ENCODE peak calls at places on chromosome 18, in nine cellular contexts. One of them, this sample, is unnamed.
A peak's percentile ranks its signal among the peaks of the same experiment; 100 is the strongest.

GRCh38 chr18:78906066-78906465 is 73.6 kb upstream of the SALL3 start:
- DNase-seq in spleen: peak; percentile 55
- DNase-seq in stomach: no peak
- DNase-seq in endothelial cell of umbilical vein: no peak
- DNase-seq in suprapubic skin: no peak
- DNase-seq in upper lobe of left lung: peak; percentile 59
- DNase-seq in H1: peak; percentile 30
- DNase-seq in GM23338: no peak
- DNase-seq in transverse colon: no peak
- DNase-seq in this sample: peak; percentile 54

GRCh38 chr18:7177131-7177744 is 53.7 kb upstream of the LRRC30 start:
- DNase-seq in stomach: no peak
- DNase-seq in transverse colon: no peak
- DNase-seq in endothelial cell of umbilical vein: peak; percentile 49
- DNase-seq in H1: no peak
- DNase-seq in spleen: no peak
- DNase-seq in suprapubic skin: no peak
- DNase-seq in upper lobe of left lung: no peak
- DNase-seq in GM23338: peak; percentile 72
- DNase-seq in this sample: no peak

GRCh38 chr18:11993264-11993916 is 12.1 kb downstream of the IMPA2 start:
- DNase-seq in endothelial cell of umbilical vein: no peak
- DNase-seq in transverse colon: no peak
- DNase-seq in H1: no peak
- DNase-seq in stomach: peak; percentile 25
- DNase-seq in spleen: peak; percentile 70
- DNase-seq in GM23338: no peak
- DNase-seq in suprapubic skin: no peak
- DNase-seq in upper lobe of left lung: peak; percentile 69
- DNase-seq in this sample: no peak

GRCh38 chr18:9321709-9322108 is 12.9 kb upstream of the TWSG1 start:
- DNase-seq in endothelial cell of umbilical vein: peak; percentile 87
- DNase-seq in spleen: no peak
- DNase-seq in stomach: no peak
- DNase-seq in suprapubic skin: no peak
- DNase-seq in upper lobe of left lung: no peak
- DNase-seq in GM23338: no peak
- DNase-seq in H1: no peak
- DNase-seq in transverse colon: no peak
- DNase-seq in this sample: no peak

GRCh38 chr18:24016643-24017042 is 2.1 kb downstream of the TTC39C start:
- DNase-seq in spleen: no peak
- DNase-seq in upper lobe of left lung: no peak
- DNase-seq in transverse colon: no peak
- DNase-seq in GM23338: peak; percentile 50
- DNase-seq in suprapubic skin: no peak
- DNase-seq in H1: no peak
- DNase-seq in stomach: no peak
- DNase-seq in endothelial cell of umbilical vein: peak; percentile 11
- DNase-seq in this sample: no peak

GRCh38 chr18:64175432-64175831 is 26.5 kb upstream of the LINC00305 start:
- DNase-seq in endothelial cell of umbilical vein: no peak
- DNase-seq in stomach: no peak
- DNase-seq in GM23338: peak; percentile 47
- DNase-seq in spleen: no peak
- DNase-seq in upper lobe of left lung: no peak
- DNase-seq in suprapubic skin: no peak
- DNase-seq in transverse colon: no peak
- DNase-seq in H1: no peak
- DNase-seq in this sample: no peak

GRCh38 chr18:31371970-31372369 is 4.6 kb upstream of the DSG4 start:
- DNase-seq in GM23338: no peak
- DNase-seq in suprapubic skin: no peak
- DNase-seq in endothelial cell of umbilical vein: no peak
- DNase-seq in spleen: no peak
- DNase-seq in H1: no peak
- DNase-seq in stomach: no peak
- DNase-seq in transverse colon: no peak
- DNase-seq in upper lobe of left lung: no peak
- DNase-seq in this sample: no peak

GRCh38 chr18:398866-399637 is 101.4 kb downstream of the COLEC12 start:
- DNase-seq in suprapubic skin: no peak
- DNase-seq in GM23338: no peak
- DNase-seq in stomach: no peak
- DNase-seq in upper lobe of left lung: no peak
- DNase-seq in H1: no peak
- DNase-seq in endothelial cell of umbilical vein: no peak
- DNase-seq in spleen: no peak
- DNase-seq in transverse colon: no peak
- DNase-seq in this sample: no peak

GRCh38 chr18:34592961-34593382 is 117.1 kb upstream of the DTNA start:
- DNase-seq in GM23338: peak; percentile 75
- DNase-seq in upper lobe of left lung: no peak
- DNase-seq in H1: peak; percentile 48
- DNase-seq in transverse colon: peak; percentile 19
- DNase-seq in suprapubic skin: no peak
- DNase-seq in endothelial cell of umbilical vein: peak; percentile 69
- DNase-seq in stomach: peak; percentile 37
- DNase-seq in spleen: no peak
- DNase-seq in this sample: no peak

GRCh38 chr18:25132786-25133496 is 219.0 kb downstream of the ZNF521 start:
- DNase-seq in endothelial cell of umbilical vein: no peak
- DNase-seq in upper lobe of left lung: no peak
- DNase-seq in spleen: no peak
- DNase-seq in suprapubic skin: no peak
- DNase-seq in H1: no peak
- DNase-seq in GM23338: no peak
- DNase-seq in stomach: no peak
- DNase-seq in transverse colon: no peak
- DNase-seq in this sample: no peak

GRCh38 chr18:55494441-55494840 is 93.6 kb downstream of the TCF4 start:
- DNase-seq in suprapubic skin: no peak
- DNase-seq in endothelial cell of umbilical vein: no peak
- DNase-seq in spleen: no peak
- DNase-seq in H1: no peak
- DNase-seq in stomach: no peak
- DNase-seq in GM23338: no peak
- DNase-seq in upper lobe of left lung: no peak
- DNase-seq in transverse colon: no peak
- DNase-seq in this sample: no peak

GRCh38 chr18:55494899-55495298 is 93.1 kb downstream of the TCF4 start:
- DNase-seq in endothelial cell of umbilical vein: no peak
- DNase-seq in transverse colon: no peak
- DNase-seq in suprapubic skin: no peak
- DNase-seq in spleen: no peak
- DNase-seq in H1: no peak
- DNase-seq in upper lobe of left lung: no peak
- DNase-seq in stomach: no peak
- DNase-seq in GM23338: no peak
- DNase-seq in this sample: no peak

GRCh38 chr18:55499526-55499925 is 88.5 kb downstream of the TCF4 start:
- DNase-seq in transverse colon: no peak
- DNase-seq in upper lobe of left lung: no peak
- DNase-seq in endothelial cell of umbilical vein: no peak
- DNase-seq in suprapubic skin: no peak
- DNase-seq in GM23338: no peak
- DNase-seq in H1: no peak
- DNase-seq in spleen: no peak
- DNase-seq in stomach: no peak
- DNase-seq in this sample: no peak

GRCh38 chr18:55500316-55501086 is 87.5 kb downstream of the TCF4 start:
- DNase-seq in endothelial cell of umbilical vein: peak; percentile 92
- DNase-seq in spleen: no peak
- DNase-seq in H1: no peak
- DNase-seq in GM23338: no peak
- DNase-seq in transverse colon: no peak
- DNase-seq in upper lobe of left lung: no peak
- DNase-seq in suprapubic skin: no peak
- DNase-seq in stomach: no peak
- DNase-seq in this sample: no peak

DNA sequence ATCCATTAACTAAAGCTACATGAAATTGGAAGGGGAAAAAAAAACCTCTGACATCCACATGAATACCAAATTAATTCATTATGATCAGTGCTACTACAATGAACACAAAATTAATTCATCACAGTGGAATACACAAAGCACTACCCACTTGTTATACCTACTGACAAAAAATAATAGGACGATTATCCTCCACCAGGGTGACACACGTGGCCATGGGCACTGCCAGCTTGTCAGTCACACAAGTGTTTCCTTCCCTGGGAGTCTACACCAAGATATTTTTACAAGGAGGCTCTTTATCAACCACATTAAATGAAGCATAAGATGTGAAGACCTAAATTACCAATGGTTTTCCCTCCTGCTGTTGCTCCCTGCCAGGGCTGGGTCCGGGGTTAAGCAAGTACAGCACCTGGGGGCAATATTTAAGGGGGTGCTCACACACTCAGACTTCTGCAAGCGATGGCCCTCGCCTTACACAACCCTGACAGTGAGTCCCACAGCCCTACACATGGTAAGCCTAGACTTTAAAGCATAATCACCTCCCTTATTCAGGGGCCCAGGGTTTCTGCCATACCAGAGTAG is 90.1 kb downstream of the TCF4 start:
- DNase-seq in stomach: no peak
- DNase-seq in endothelial cell of umbilical vein: no peak
- DNase-seq in upper lobe of left lung: no peak
- DNase-seq in spleen: no peak
- DNase-seq in H1: no peak
- DNase-seq in GM23338: no peak
- DNase-seq in suprapubic skin: no peak
- DNase-seq in transverse colon: no peak
- DNase-seq in this sample: no peak
- H3K4me1 ChIP-seq in stomach: peaks cover 4% of the 10 kb centered on the region
- H3K4me1 ChIP-seq in endothelial cell of umbilical vein: peaks cover 56% of the 10 kb centered on the region
- H3K4me1 ChIP-seq in upper lobe of left lung: peaks cover 18% of the 10 kb centered on the region
- H3K4me1 ChIP-seq in spleen: peaks cover 24% of the 10 kb centered on the region
- H3K4me1 ChIP-seq in H1: peaks cover 14% of the 10 kb centered on the region
- H3K4me1 ChIP-seq in GM23338: peaks cover 61% of the 10 kb centered on the region
- H3K4me1 ChIP-seq in suprapubic skin: peaks cover 4% of the 10 kb centered on the region
- H3K4me1 ChIP-seq in transverse colon: no peaks in the 10 kb centered on the region
- H3K4me1 ChIP-seq in this sample: peaks cover 31% of the 10 kb centered on the region

GRCh38 chr18:76492669-76493212 is 2.3 kb downstream of the ZNF516 start:
- DNase-seq in suprapubic skin: peak; percentile 100
- DNase-seq in upper lobe of left lung: peak; percentile 100
- DNase-seq in endothelial cell of umbilical vein: peak; percentile 98
- DNase-seq in H1: peak; percentile 100
- DNase-seq in stomach: peak; percentile 99
- DNase-seq in spleen: peak; percentile 99
- DNase-seq in GM23338: peak; percentile 99
- DNase-seq in transverse colon: peak; percentile 99
- DNase-seq in this sample: peak; percentile 98
- TF ChIP-seq POLR2AphosphoS5 in suprapubic skin: no peak
- TF ChIP-seq POLR2AphosphoS5 in upper lobe of left lung: no peak
- TF ChIP-seq POLR2AphosphoS5 in endothelial cell of umbilical vein: peak; percentile 29
- TF ChIP-seq POLR2AphosphoS5 in H1: peak; percentile 9
- TF ChIP-seq POLR2AphosphoS5 in stomach: peak; percentile 61
- TF ChIP-seq POLR2AphosphoS5 in spleen: peak; percentile 87
- TF ChIP-seq POLR2AphosphoS5 in GM23338: peak; percentile 73
- TF ChIP-seq POLR2AphosphoS5 in transverse colon: peak; percentile 84
- TF ChIP-seq POLR2AphosphoS5 in this sample: peak; percentile 86

DNA sequence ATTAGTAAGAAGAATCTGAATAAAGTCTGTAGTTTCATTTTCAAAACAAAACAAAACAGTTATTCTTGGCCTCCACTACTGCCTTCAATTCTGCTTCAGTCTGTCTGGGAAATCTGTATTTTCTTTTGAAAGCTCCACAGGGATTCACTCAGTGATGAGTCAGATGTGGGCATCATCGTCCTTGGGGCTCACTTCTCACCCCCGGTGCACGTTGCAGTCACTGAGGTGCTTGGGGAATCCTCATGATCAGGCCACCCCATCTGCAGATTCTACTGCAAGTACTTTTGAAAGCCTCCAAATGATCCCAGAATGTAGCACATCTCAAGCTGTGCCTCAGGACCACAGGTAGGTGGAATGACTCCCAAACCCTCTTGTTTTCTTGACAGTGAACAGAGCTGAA is 34.3 kb downstream of the LPIN2 start:
- DNase-seq in endothelial cell of umbilical vein: peak; percentile 75
- DNase-seq in upper lobe of left lung: no peak
- DNase-seq in suprapubic skin: no peak
- DNase-seq in GM23338: no peak
- DNase-seq in transverse colon: no peak
- DNase-seq in H1: no peak
- DNase-seq in stomach: no peak
- DNase-seq in spleen: no peak
- DNase-seq in this sample: no peak
- H3K4me3 ChIP-seq in endothelial cell of umbilical vein: peak overlapping the region; percentile 44
- H3K4me3 ChIP-seq in upper lobe of left lung: no peak overlapping the region
- H3K4me3 ChIP-seq in suprapubic skin: no peak overlapping the region
- H3K4me3 ChIP-seq in GM23338: no peak overlapping the region
- H3K4me3 ChIP-seq in transverse colon: no peak overlapping the region
- H3K4me3 ChIP-seq in H1: no peak overlapping the region
- H3K4me3 ChIP-seq in stomach: no peak overlapping the region
- H3K4me3 ChIP-seq in spleen: no peak overlapping the region
- H3K4me3 ChIP-seq in this sample: no peak overlapping the region

GRCh38 chr18:52286675-52287074 is 53.3 kb upstream of the DCC start:
- DNase-seq in spleen: no peak
- DNase-seq in H1: no peak
- DNase-seq in GM23338: no peak
- DNase-seq in endothelial cell of umbilical vein: no peak
- DNase-seq in upper lobe of left lung: no peak
- DNase-seq in stomach: no peak
- DNase-seq in transverse colon: no peak
- DNase-seq in suprapubic skin: no peak
- DNase-seq in this sample: no peak

GRCh38 chr18:52283927-52284326 is 56.1 kb upstream of the DCC start:
- DNase-seq in suprapubic skin: no peak
- DNase-seq in transverse colon: no peak
- DNase-seq in spleen: no peak
- DNase-seq in H1: no peak
- DNase-seq in stomach: no peak
- DNase-seq in upper lobe of left lung: no peak
- DNase-seq in GM23338: no peak
- DNase-seq in endothelial cell of umbilical vein: no peak
- DNase-seq in this sample: no peak

GRCh38 chr18:52287151-52287550 is 52.8 kb upstream of the DCC start:
- DNase-seq in GM23338: peak; percentile 44
- DNase-seq in H1: no peak
- DNase-seq in upper lobe of left lung: no peak
- DNase-seq in spleen: no peak
- DNase-seq in suprapubic skin: no peak
- DNase-seq in transverse colon: no peak
- DNase-seq in endothelial cell of umbilical vein: no peak
- DNase-seq in stomach: no peak
- DNase-seq in this sample: no peak

DNA sequence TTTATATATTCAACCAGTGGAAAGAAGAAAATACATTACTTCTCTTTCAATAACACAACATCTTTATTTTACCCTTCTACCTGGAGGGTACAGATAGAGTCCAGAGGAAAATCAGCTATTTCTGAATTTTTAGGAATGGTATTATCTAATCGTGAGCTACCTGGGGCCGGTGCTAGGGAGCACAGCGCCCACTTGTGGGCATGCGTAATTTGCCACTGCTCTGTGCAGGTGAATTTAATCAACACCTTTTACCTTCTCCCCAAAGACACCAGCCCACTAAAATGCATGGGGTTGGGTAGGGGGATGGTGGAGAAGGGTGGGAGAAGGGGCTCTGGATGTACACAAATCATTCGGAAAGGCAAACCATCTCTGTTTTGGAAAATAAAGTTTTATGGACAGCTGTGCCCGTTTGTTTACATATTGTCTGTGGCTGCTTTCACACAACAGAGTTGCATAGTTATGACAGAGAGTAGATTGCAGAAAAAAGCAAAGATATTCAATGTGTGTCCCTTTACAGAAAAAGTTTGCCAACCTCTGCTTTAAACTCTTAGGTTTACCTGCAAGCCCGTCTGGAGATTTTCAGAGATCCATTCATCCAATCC is 51.5 kb upstream of the DCC start:
- DNase-seq in H1: peak; percentile 81
- DNase-seq in endothelial cell of umbilical vein: no peak
- DNase-seq in suprapubic skin: no peak
- DNase-seq in GM23338: peak; percentile 76
- DNase-seq in stomach: peak; percentile 32
- DNase-seq in upper lobe of left lung: no peak
- DNase-seq in spleen: no peak
- DNase-seq in transverse colon: peak; percentile 13
- DNase-seq in this sample: no peak
- H3K4me1 ChIP-seq in H1: peaks cover 6% of the 10 kb centered on the region
- H3K4me1 ChIP-seq in endothelial cell of umbilical vein: no peaks in the 10 kb centered on the region
- H3K4me1 ChIP-seq in suprapubic skin: no peaks in the 10 kb centered on the region
- H3K4me1 ChIP-seq in GM23338: peaks cover 32% of the 10 kb centered on the region
- H3K4me1 ChIP-seq in stomach: no peaks in the 10 kb centered on the region
- H3K4me1 ChIP-seq in upper lobe of left lung: no peaks in the 10 kb centered on the region
- H3K4me1 ChIP-seq in spleen: no peaks in the 10 kb centered on the region
- H3K4me1 ChIP-seq in transverse colon: no peaks in the 10 kb centered on the region
- H3K4me1 ChIP-seq in this sample: no peaks in the 10 kb centered on the region